ENCODE peak calls at places on chromosomes 13 and 19, in four cellular contexts. R is GM13977, J is amniotic stem cell, U is T1000. S is an unnamed sample.

GRCh38 chr13:32746474-32746873 is 160.2 kb downstream of the PDS5B start:
- DNase-seq in R (no peak), J (no peak), U (no peak), S (no peak)

GRCh38 chr13:95264225-95264624 is 37.0 kb downstream of the ABCC4 start:
- DNase-seq in R (no peak), J (no peak), U (no peak), S (no peak)

GRCh38 chr19:3683405-3683865 is 16.8 kb downstream of the PIP5K1C start:
- DNase-seq in R (peak; percentile 63), J (no peak), U (no peak), S (no peak)

GRCh38 chr13:110869231-110869804 is 45.6 kb downstream of the ANKRD10 start:
- DNase-seq in R (no peak), J (no peak), U (peak; percentile 80), S (no peak)

GRCh38 chr13:34620073-34620858 is 321.8 kb upstream of the NBEA start:
- DNase-seq in R (no peak), J (no peak), U (no peak), S (no peak)

GRCh38 chr19:13766095-13766481 is 1.8 kb downstream of the MRI1 start:
- DNase-seq in R (no peak), J (no peak), U (no peak), S (no peak)

GRCh38 chr19:32224371-32225244 is 120.8 kb upstream of the ZNF507 start:
- DNase-seq in R (peak; percentile 85), J (no peak), U (no peak), S (peak; percentile 85)

GRCh38 chr13:27638521-27638920 is 16.8 kb downstream of the POLR1D start:
- DNase-seq in R (no peak), J (no peak), U (no peak), S (no peak)

GRCh38 chr13:94327318-94327717 is 152.2 kb downstream of the DCT start:
- DNase-seq in R (peak; percentile 38), J (no peak), U (no peak), S (peak; percentile 47)

GRCh38 chr13:79307433-79307861 is 98.6 kb downstream of the RBM26 start:
- DNase-seq in R (no peak), J (no peak), U (no peak), S (no peak)

GRCh38 chr19:5738423-5738822 is 18.0 kb downstream of the CATSPERD start:
- DNase-seq in R (no peak), J (no peak), U (no peak), S (no peak)

GRCh38 chr13:27797228-27797624 is 4.9 kb downstream of the GSX1 start:
- DNase-seq in R (no peak), J (no peak), U (no peak), S (no peak)

GRCh38 chr19:19628499-19629134 is 597 bp upstream of the LPAR2 start:
- DNase-seq in R (peak; percentile 79), J (peak; percentile 40), U (no peak), S (peak; percentile 70)

GRCh38 chr13:38819053-38819452 is 132.2 kb downstream of the FREM2 start:
- DNase-seq in R (no peak), J (no peak), U (no peak), S (no peak)

GRCh38 chr13:64791373-64791772 is 2438.8 kb downstream of the PCDH9 start:
- DNase-seq in R (no peak), J (no peak), U (no peak), S (no peak)

GRCh38 chr19:10593820-10594637 is 6.9 kb upstream of the AP1M2 start:
- DNase-seq in R (no peak), J (no peak), U (no peak), S (no peak)

GRCh38 chr19:55473201-55473600 is 3.2 kb upstream of the ZNF628 start:
- DNase-seq in R (no peak), J (no peak), U (no peak), S (no peak)

GRCh38 chr19:3656073-3656746 is 29.6 kb upstream of the CACTIN start:
- DNase-seq in R (no peak), J (no peak), U (peak; percentile 74), S (no peak)

GRCh38 chr19:56141416-56141992 is 417 bp downstream of the ZNF444 start:
- DNase-seq in R (peak; percentile 59), J (no peak), U (no peak), S (peak; percentile 49)

GRCh38 chr19:35216833-35217707 is 11.5 kb downstream of the FAM187B start:
- DNase-seq in R (no peak), J (no peak), U (no peak), S (peak; percentile 31)

GRCh38 chr13:95133498-95133897 is 167.8 kb downstream of the ABCC4 start:
- DNase-seq in R (no peak), J (no peak), U (no peak), S (no peak)

GRCh38 chr19:42023121-42023942 is 29.3 kb upstream of the ATP1A3 start:
- DNase-seq in R (peak; percentile 56), J (no peak), U (no peak), S (no peak)

GRCh38 chr13:62209539-62209938 is 793.9 kb upstream of the PCDH20 start:
- DNase-seq in R (peak; percentile 26), J (no peak), U (no peak), S (peak; percentile 11)

GRCh38 chr19:31352296-31352781 is 3.1 kb upstream of the TSHZ3 start:
- DNase-seq in R (no peak), J (no peak), U (no peak), S (peak; percentile 24)

GRCh38 chr13:32212420-32212819 is 102.7 kb downstream of the ZAR1L start:
- DNase-seq in R (no peak), J (no peak), U (no peak), S (no peak)

GRCh38 chr13:45436332-45436731 is 18.2 kb upstream of the SLC25A30 start:
- DNase-seq in R (no peak), J (no peak), U (no peak), S (no peak)

GRCh38 chr19:46618670-46619231 is 6.1 kb downstream of the PTGIR start:
- DNase-seq in R (peak; percentile 71), J (no peak), U (no peak), S (no peak)

GRCh38 chr13:31835932-31836331 is 96.6 kb downstream of the RXFP2 start:
- DNase-seq in R (no peak), J (no peak), U (no peak), S (no peak)